ENCODE peak calls at places on chromosomes 12 and 14, in four cellular contexts. H is HepG2, V is K562, J is IMR-90. W is an unnamed sample.

GRCh38 chr12:94831081-94831747 is 172.3 kb downstream of the NDUFA12 start:
- DNase-seq in J (no peak), V (no peak), H (no peak), W (no peak)

GRCh38 chr12:53755451-53756290 is 3.9 kb upstream of the CISTR start:
- DNase-seq in H (no peak), J (no peak), V (no peak), W (no peak)

GRCh38 chr12:70983692-70984091 is 63.2 kb upstream of the PTPRR start:
- DNase-seq in V (no peak), H (no peak), J (no peak), W (no peak)

GRCh38 chr12:96136129-96136528 is 58.0 kb upstream of the ELK3 start:
- DNase-seq in J (peak; percentile 61), V (no peak), H (no peak), W (no peak)

GRCh38 chr14:20327005-20327869 is 5.8 kb downstream of the CCNB1IP1 start:
- DNase-seq in J (peak; percentile 72), V (peak; percentile 72), H (peak; percentile 79), W (peak; percentile 55)

GRCh38 chr12:69151254-69151751 is 88.1 kb upstream of the CPSF6 start:
- DNase-seq in J (no peak), H (no peak), V (no peak), W (no peak)

GRCh38 chr12:88305491-88305890 is 163.4 kb downstream of the TMTC3 start:
- DNase-seq in H (peak; percentile 8), V (no peak), J (no peak), W (no peak)

GRCh38 chr12:31819427-31819826 is 90.6 kb upstream of the AMN1 start:
- DNase-seq in J (no peak), V (no peak), H (no peak), W (peak; percentile 37)

GRCh38 chr14:52801014-52801708 is 9.8 kb upstream of the GNPNAT1 start:
- DNase-seq in V (no peak), J (peak; percentile 92), H (no peak), W (no peak)

GRCh38 chr12:130405332-130405731 is 67.6 kb downstream of the PIWIL1 start:
- DNase-seq in H (no peak), V (no peak), J (no peak), W (no peak)

GRCh38 chr12:108337235-108338223 is 1.6 kb downstream of the CMKLR1 start:
- DNase-seq in V (peak; percentile 96), H (peak; percentile 26), J (peak; percentile 8), W (peak; percentile 39)

GRCh38 chr12:53063708-53064612 is 14.1 kb downstream of the TNS2 start:
- DNase-seq in H (no peak), J (peak; percentile 74), V (no peak), W (no peak)

GRCh38 chr12:115017346-115017745 is 333.4 kb upstream of the TBX3 start:
- DNase-seq in J (no peak), H (no peak), V (no peak), W (no peak)

GRCh38 chr12:29054790-29055663 is 94.1 kb upstream of the FAR2 start:
- DNase-seq in H (no peak), V (no peak), J (no peak), W (no peak)

GRCh38 chr14:104600141-104600643 is 4.4 kb downstream of the TMEM179 start:
- DNase-seq in V (no peak), H (no peak), J (no peak), W (peak; percentile 48)

GRCh38 chr12:129049917-129050316 is 196.6 kb downstream of the GLT1D1 start:
- DNase-seq in J (no peak), V (peak; percentile 51), H (no peak), W (no peak)

GRCh38 chr12:13173537-13173936 is 23.0 kb upstream of the EMP1 start:
- DNase-seq in J (peak; percentile 97), H (no peak), V (no peak), W (no peak)

GRCh38 chr12:120077260-120077659 is 39.3 kb downstream of the RAB35 start:
- DNase-seq in V (no peak), J (no peak), H (no peak), W (no peak)

GRCh38 chr12:66035289-66035961 is 95.1 kb downstream of the LLPH start:
- DNase-seq in V (peak; percentile 34), H (peak; percentile 42), J (peak; percentile 61), W (peak; percentile 66)

GRCh38 chr12:44930972-44931600 is 55.0 kb upstream of the NELL2 start:
- DNase-seq in H (peak; percentile 49), V (peak; percentile 57), J (peak; percentile 73), W (peak; percentile 53)

GRCh38 chr14:85154714-85155113 is 375.2 kb upstream of the FLRT2 start:
- DNase-seq in H (no peak), J (no peak), V (no peak), W (no peak)

GRCh38 chr14:57870686-57871457 is 5.0 kb upstream of the SLC35F4 start:
- DNase-seq in V (no peak), J (no peak), H (no peak), W (no peak)

GRCh38 chr12:27555928-27556778 is 32.1 kb downstream of the PPFIBP1 start:
- DNase-seq in J (no peak), V (no peak), H (no peak), W (no peak)

GRCh38 chr12:42144174-42144423 is 575 bp downstream of the GXYLT1 start:
- DNase-seq in V (peak; percentile 39), H (no peak), J (no peak), W (no peak)

GRCh38 chr12:104355630-104356029 is 52.1 kb downstream of the EID3 start:
- DNase-seq in H (no peak), J (no peak), V (no peak), W (no peak)

GRCh38 chr12:121802843-121803698 is 738 bp upstream of the SETD1B start:
- DNase-seq in H (peak; percentile 93), V (peak; percentile 95), J (peak; percentile 96), W (peak; percentile 87)

GRCh38 chr12:96416033-96416790 is 16.0 kb upstream of the CDK17 start:
- DNase-seq in J (peak; percentile 95), V (no peak), H (peak; percentile 21), W (no peak)

GRCh38 chr12:127280393-127281275 is 986.3 kb upstream of the TMEM132C start:
- DNase-seq in V (peak; percentile 85), J (no peak), H (peak; percentile 4), W (peak; percentile 54)

GRCh38 chr12:88206636-88207035 is 64.5 kb downstream of the TMTC3 start:
- DNase-seq in J (peak; percentile 68), V (no peak), H (no peak), W (no peak)

GRCh38 chr14:67644428-67644827 is 24.7 kb downstream of the ARG2 start:
- DNase-seq in V (no peak), J (peak; percentile 28), H (no peak), W (no peak)

GRCh38 chr12:90333939-90334338 is 621.0 kb downstream of the CCER1 start:
- DNase-seq in H (no peak), J (peak; percentile 1), V (no peak), W (peak; percentile 43)

GRCh38 chr14:39430762-39431415 is 1.3 kb downstream of the FBXO33 start:
- DNase-seq in H (peak; percentile 38), J (peak; percentile 13), V (peak; percentile 30), W (no peak)

GRCh38 chr12:54526800-54527630 is 22.4 kb upstream of the PDE1B start:
- DNase-seq in H (peak; percentile 23), J (peak; percentile 5), V (peak; percentile 76), W (no peak)

GRCh38 chr12:14261096-14261495 is 104.4 kb upstream of the ATF7IP start:
- DNase-seq in J (no peak), H (no peak), V (no peak), W (no peak)
- TF ChIP-seq MAZ in J (no peak), H (no peak), V (no peak), W (no peak)

DNA sequence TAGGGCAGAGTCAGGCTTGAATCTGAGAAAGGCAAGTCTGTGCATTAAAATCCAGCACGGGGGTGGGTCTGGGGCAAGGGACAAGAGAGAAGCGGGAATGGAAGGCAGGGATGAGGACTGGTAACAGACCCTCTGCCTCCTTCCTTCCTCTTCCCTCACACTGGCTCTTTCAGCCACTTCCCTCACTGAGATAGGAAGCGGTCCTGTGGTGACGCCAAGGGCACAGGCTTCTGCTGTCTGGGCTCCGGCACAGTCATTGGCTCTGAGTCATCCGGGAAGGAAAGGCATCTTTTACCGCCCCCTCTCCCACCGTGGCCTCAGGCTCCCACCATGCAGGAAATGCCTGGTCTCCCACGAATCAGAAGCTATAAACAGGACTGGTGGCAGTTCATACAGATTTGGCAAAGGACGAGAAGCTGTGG is 70.2 kb downstream of the ETV6 start:
- DNase-seq in J (peak; percentile 98), H (no peak), V (peak; percentile 8), W (no peak)
- TF ChIP-seq MAZ in J (peak; percentile 57), H (no peak), V (no peak), W (no peak)

GRCh38 chr12:4292266-4293063 is 18.9 kb downstream of the CCND2 start:
- DNase-seq in V (no peak), H (no peak), J (no peak), W (no peak)

GRCh38 chr12:4296749-4297148 is 23.2 kb downstream of the CCND2 start:
- DNase-seq in J (no peak), H (no peak), V (no peak), W (no peak)

GRCh38 chr12:4297617-4298016 is 23.4 kb upstream of the TIGAR start:
- DNase-seq in J (no peak), V (no peak), H (no peak), W (no peak)

GRCh38 chr12:4293299-4293941 is 19.9 kb downstream of the CCND2 start:
- DNase-seq in V (no peak), H (no peak), J (no peak), W (no peak)

DNA sequence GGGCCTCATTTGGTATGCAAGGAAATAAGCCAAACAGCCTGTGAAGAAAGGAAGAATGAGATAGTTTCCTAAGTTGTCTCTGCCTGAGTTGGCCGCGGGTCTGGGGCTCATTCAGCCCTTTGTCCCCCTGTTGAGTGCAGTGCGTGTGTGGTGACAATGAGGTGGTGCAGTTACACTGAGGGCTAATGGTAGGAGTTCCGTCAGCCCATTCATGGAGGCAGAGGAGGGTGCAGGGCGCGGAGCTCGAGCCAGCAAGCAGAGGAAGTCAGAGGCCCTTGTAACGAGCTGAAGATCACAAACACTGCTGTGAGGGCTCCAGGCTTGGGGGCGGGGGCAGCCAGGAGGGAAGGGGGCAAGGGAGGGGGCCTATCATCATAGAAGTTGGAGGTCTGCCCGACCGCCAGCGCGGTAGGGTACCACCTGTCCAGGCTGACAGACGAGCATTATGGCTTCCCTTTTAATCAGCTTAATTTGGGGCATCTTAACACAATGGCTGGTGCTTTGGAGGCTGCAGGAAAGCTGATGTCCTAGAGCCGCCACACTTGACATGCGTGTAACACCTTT is 20.5 kb downstream of the CCND2 start:
- DNase-seq in H (no peak), V (no peak), J (no peak), W (no peak)
- TF ChIP-seq MAZ in H (no peak), V (no peak), J (no peak), W (no peak)

DNA sequence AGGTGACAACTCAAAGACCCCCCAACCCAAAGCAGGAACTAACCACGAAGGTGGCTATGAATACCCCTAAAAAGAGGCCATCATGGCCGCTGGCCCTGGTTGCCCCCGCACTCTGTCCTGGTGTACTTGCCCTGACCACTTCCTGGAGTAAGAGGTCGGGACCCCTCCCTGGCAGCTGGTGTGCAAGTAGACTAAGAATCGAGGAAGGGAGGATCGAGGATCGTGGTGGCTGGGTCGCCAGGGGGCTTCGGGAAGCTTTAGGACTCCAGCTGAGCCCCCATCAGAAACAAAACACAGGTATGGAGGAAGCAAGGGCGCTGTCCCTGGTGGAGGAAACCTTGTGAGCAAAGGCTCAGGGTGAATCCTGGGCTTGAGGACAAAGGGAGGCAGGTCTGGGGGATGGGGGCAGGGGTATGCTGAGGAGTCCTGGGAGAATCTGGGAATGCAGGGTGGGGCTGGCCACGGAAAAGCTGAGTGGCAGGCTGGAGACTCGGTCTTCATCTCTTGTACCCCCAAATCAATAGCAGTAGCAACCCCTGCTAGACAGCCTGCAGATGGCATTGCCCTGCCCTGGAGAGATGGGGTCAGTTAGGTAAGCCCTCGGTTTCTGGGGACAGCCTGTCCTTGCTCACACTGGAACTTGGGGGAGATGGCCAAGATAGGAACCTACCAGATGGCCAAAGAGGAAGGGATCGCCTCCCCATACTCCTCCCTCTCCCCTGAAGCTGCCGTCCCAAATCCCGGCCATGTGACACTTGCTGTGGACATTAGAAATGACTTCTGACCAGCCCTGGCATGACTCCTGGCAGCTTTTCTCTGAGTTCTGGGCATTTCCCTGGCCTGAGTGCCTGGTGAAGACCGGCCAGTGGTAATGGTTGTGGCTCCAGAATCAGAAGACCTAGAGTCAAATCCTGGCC is 45.3 kb upstream of the ESRRB start:
- DNase-seq in J (no peak), V (no peak), H (no peak), W (no peak)
- TF ChIP-seq MAZ in J (no peak), V (no peak), H (no peak), W (no peak)